ENCODE peak calls at places on chromosomes 1 and 21, in six cellular contexts. B, S, Y, Z, J and P are unnamed samples.

GRCh38 chr1:43329995-43330751 is 7.4 kb upstream of the MPL start:
- DNase-seq in B (peak), Z (no peak), S (no peak), J (peak), Y (no peak), P (peak)

GRCh38 chr21:38531610-38532009 is 33.3 kb upstream of the ERG start:
- DNase-seq in S (no peak), J (peak), Y (no peak), B (no peak), Z (no peak), P (peak)

GRCh38 chr1:61448934-61449368 is 276.0 kb downstream of the TM2D1 start:
- DNase-seq in J (no peak), Y (peak), B (no peak), Z (peak), S (no peak), P (peak)

GRCh38 chr1:182484531-182485257 is 34.7 kb downstream of the RGSL1 start:
- DNase-seq in J (no peak), Y (no peak), S (peak), Z (no peak), B (peak), P (no peak)

GRCh38 chr21:41032536-41032935 is 135.4 kb upstream of the BACE2 start:
- DNase-seq in S (no peak), Y (no peak), Z (no peak), B (no peak), J (peak), P (no peak)

GRCh38 chr1:182473553-182473952 is 23.6 kb downstream of the RGSL1 start:
- DNase-seq in J (no peak), S (no peak), Z (no peak), Y (no peak), B (no peak), P (no peak)

GRCh38 chr21:14262039-14262438 is 46.1 kb downstream of the RBM11 start:
- DNase-seq in B (no peak), S (no peak), Z (no peak), Y (no peak), J (no peak), P (no peak)

GRCh38 chr1:219772265-219773036 is 155.9 kb downstream of the SLC30A10 start:
- DNase-seq in Z (no peak), B (no peak), J (no peak), Y (no peak), S (no peak), P (no peak)

GRCh38 chr1:42733415-42734200 is 6.4 kb downstream of the CLDN19 start:
- DNase-seq in S (no peak), J (no peak), Z (no peak), Y (peak), B (no peak), P (no peak)

GRCh38 chr1:26529405-26529654 is 231 bp upstream of the RPS6KA1 start:
- DNase-seq in J (no peak), Y (no peak), Z (peak), S (no peak), B (no peak), P (no peak)

GRCh38 chr1:51344276-51344601 is 13.9 kb upstream of the TTC39A start:
- DNase-seq in S (no peak), Y (no peak), J (no peak), B (no peak), Z (no peak), P (no peak)

GRCh38 chr1:30903343-30904034 is 5.1 kb downstream of the SDC3 start:
- DNase-seq in Y (peak), J (no peak), Z (no peak), S (no peak), B (no peak), P (peak)

GRCh38 chr1:203673550-203674411 is 47.1 kb downstream of the ATP2B4 start:
- DNase-seq in Y (peak), B (peak), S (no peak), Z (peak), J (peak), P (peak)

GRCh38 chr1:52518962-52519361 is 33.9 kb downstream of the TUT4 start:
- DNase-seq in Z (no peak), S (no peak), Y (no peak), J (no peak), B (no peak), P (no peak)

GRCh38 chr1:158145173-158145719 is 35.4 kb upstream of the CD1D start:
- DNase-seq in B (peak), Z (no peak), Y (no peak), S (no peak), J (peak), P (peak)

GRCh38 chr1:28104866-28105467 is 16.6 kb upstream of the EYA3 start:
- DNase-seq in Y (peak), J (peak), Z (peak), S (peak), B (peak), P (peak)

GRCh38 chr1:168918860-168919741 is 187.4 kb upstream of the ATP1B1 start:
- DNase-seq in Y (no peak), S (peak), Z (no peak), J (no peak), B (no peak), P (peak)

GRCh38 chr1:88341436-88341835 is 342.6 kb upstream of the PKN2 start:
- DNase-seq in J (no peak), Y (no peak), S (no peak), Z (no peak), B (no peak), P (no peak)

GRCh38 chr1:56080123-56080522 is 499.2 kb downstream of the PLPP3 start:
- DNase-seq in J (no peak), S (no peak), B (no peak), Z (no peak), Y (no peak), P (peak)

GRCh38 chr1:151574575-151575529 is 34.7 kb downstream of the TUFT1 start:
- DNase-seq in Z (peak), S (no peak), Y (no peak), B (no peak), J (peak), P (peak)

GRCh38 chr1:203081465-203082355 is 4.1 kb downstream of the MYOG start:
- DNase-seq in Z (no peak), B (no peak), S (no peak), Y (no peak), J (no peak), P (no peak)

GRCh38 chr1:25926731-25927496 is 20.7 kb upstream of the STMN1 start:
- DNase-seq in B (peak), S (peak), Z (no peak), Y (no peak), J (no peak), P (no peak)

GRCh38 chr1:204246876-204247275 is 33.1 kb upstream of the GOLT1A start:
- DNase-seq in B (no peak), Y (no peak), Z (no peak), S (no peak), J (no peak), P (no peak)

GRCh38 chr1:118483245-118484006 is 298.4 kb upstream of the SPAG17 start:
- DNase-seq in Z (no peak), J (no peak), S (no peak), B (no peak), Y (no peak), P (no peak)

GRCh38 chr1:58549231-58549958 is 2.9 kb upstream of the OMA1 start:
- DNase-seq in Y (no peak), B (no peak), J (no peak), S (no peak), Z (no peak), P (no peak)

GRCh38 chr1:181083842-181084605 is 4.5 kb upstream of the IER5 start:
- DNase-seq in S (peak), B (peak), Z (peak), J (no peak), Y (no peak), P (peak)

GRCh38 chr1:220921498-220921897 is 42.3 kb downstream of the HLX start:
- DNase-seq in J (no peak), B (no peak), S (no peak), Y (no peak), Z (no peak), P (no peak)

GRCh38 chr1:181038399-181038873 is 4.7 kb downstream of the MR1 start:
- DNase-seq in B (peak), Y (no peak), J (peak), S (peak), Z (peak), P (peak)

GRCh38 chr1:46407636-46408035 is 13.5 kb downstream of the FAAH start:
- DNase-seq in Z (no peak), S (no peak), Y (no peak), B (no peak), J (no peak), P (no peak)

GRCh38 chr1:204431310-204432184 is 19.9 kb upstream of the PPP1R15B start:
- DNase-seq in Y (peak), B (peak), J (peak), Z (peak), S (peak), P (peak)

GRCh38 chr1:6635910-6636760 is 11.5 kb downstream of the THAP3 start:
- DNase-seq in S (no peak), J (peak), Y (no peak), Z (no peak), B (no peak), P (peak)

GRCh38 chr1:153389978-153390879 is 644 bp downstream of the S100A8 start:
- DNase-seq in S (no peak), Z (peak), J (no peak), B (no peak), Y (no peak), P (no peak)

GRCh38 chr1:54927475-54928240 is 40.7 kb upstream of the DHCR24 start:
- DNase-seq in J (no peak), S (no peak), Z (no peak), Y (no peak), B (no peak), P (peak)

GRCh38 chr1:164602480-164603093 is 43.6 kb downstream of the PBX1 start:
- DNase-seq in Y (peak), S (peak), B (peak), Z (peak), J (peak), P (no peak)

GRCh38 chr1:193313354-193314140 is 127.1 kb upstream of the B3GALT2 start:
- DNase-seq in J (no peak), B (no peak), Y (no peak), S (no peak), Z (peak), P (no peak)

GRCh38 chr1:7508830-7509508 is 262.1 kb upstream of the VAMP3 start:
- DNase-seq in J (no peak), S (no peak), Y (no peak), Z (no peak), B (no peak), P (no peak)

GRCh38 chr1:6008696-6009095 is 16.5 kb upstream of the NPHP4 start:
- DNase-seq in B (no peak), S (no peak), Y (peak), Z (no peak), J (no peak), P (no peak)

GRCh38 chr1:200213921-200214320 is 186.4 kb downstream of the NR5A2 start:
- DNase-seq in Y (no peak), B (no peak), J (no peak), Z (no peak), S (no peak), P (no peak)

DNA sequence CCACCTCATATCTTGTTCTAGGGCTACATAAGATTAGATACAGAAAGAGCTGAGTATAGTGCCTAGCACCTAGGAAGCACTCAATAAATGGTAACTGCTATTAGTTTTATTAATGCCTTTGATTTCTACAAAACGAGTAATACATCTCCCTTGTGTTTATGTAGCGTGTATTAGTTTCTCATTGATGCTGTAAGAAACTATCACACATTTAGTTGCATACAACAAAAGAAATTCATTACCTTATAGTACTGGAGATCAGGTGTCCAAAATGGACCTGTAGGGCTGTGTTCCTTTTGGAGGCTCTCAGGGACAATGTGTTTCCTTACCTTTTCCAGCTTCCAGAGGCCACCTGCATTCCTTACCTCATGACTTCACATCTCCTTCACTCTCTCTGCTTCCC is 961 bp upstream of the ERO1B start:
- DNase-seq in J (no peak), S (no peak), B (no peak), Z (no peak), Y (no peak), P (no peak)
- H3K4me3 ChIP-seq in J (peak), S (peak), B (peak), Z (no peak), Y (no peak), P (no peak)

GRCh38 chr1:18103788-18104421 is 3.7 kb upstream of the IGSF21 start:
- DNase-seq in Z (no peak), S (no peak), B (no peak), Y (no peak), J (no peak), P (no peak)

GRCh38 chr1:18099026-18099425 is 8.6 kb upstream of the IGSF21 start:
- DNase-seq in Z (no peak), Y (no peak), J (no peak), S (no peak), B (no peak), P (no peak)

GRCh38 chr1:18100060-18100459 is 7.5 kb upstream of the IGSF21 start:
- DNase-seq in J (no peak), B (no peak), Y (no peak), S (no peak), Z (no peak), P (no peak)

GRCh38 chr1:18101508-18101907 is 6.1 kb upstream of the IGSF21 start:
- DNase-seq in B (no peak), Y (no peak), Z (no peak), J (no peak), S (no peak), P (no peak)

DNA sequence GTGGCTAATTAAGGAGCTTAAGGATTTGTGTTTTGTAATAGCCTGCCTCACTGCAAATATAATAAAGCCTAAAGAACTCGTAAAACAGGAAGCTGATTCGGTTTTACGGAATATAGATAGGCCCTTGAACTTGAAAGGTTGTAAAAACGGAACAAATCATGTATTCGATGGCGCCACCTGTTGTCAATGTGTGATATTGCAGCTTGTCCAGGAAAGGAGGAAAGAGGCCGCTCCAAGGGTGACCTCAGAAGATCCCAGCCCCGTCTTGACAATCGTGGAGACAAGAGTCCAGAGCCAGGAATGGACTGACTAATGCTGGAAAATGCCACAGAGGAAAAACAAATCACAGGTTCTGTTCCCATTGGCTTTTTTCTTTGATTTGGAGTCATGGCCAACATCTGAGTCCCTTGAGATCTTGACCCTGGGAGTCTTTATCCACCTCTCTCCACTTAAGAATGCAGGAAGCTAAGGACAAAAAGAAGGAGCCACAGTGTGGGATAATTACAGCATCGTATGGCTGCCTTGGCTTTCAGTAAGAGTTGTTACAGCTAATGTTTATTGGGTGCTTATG is 7.0 kb upstream of the IGSF21 start:
- DNase-seq in B (peak), S (peak), Z (peak), Y (no peak), J (peak), P (peak)
- H3K4me3 ChIP-seq in B (no peak), S (no peak), Z (no peak), Y (no peak), J (no peak), P (no peak)

GRCh38 chr1:116821763-116822162 is 67.5 kb downstream of the CD2 start:
- DNase-seq in S (no peak), Z (no peak), Y (no peak), J (no peak), B (no peak), P (no peak)
- H3K4me3 ChIP-seq in S (no peak), Z (no peak), Y (no peak), J (no peak), B (no peak), P (no peak)

GRCh38 chr1:160083968-160084770 is 2.8 kb downstream of the KCNJ9 start:
- DNase-seq in J (peak), B (no peak), S (peak), Y (peak), Z (peak), P (peak)
- H3K4me3 ChIP-seq in J (peak), B (no peak), S (peak), Y (no peak), Z (peak), P (peak)